ENCODE peak calls at places on chromosomes 13 and 19, in eight cellular contexts. E is ovary, Q is activated B cell treated with CpG ODN at 0.5 μM for 24 hours, K is GM20000, J is AG04450, O is foreskin fibroblast, B is HFF-Myc, T is left ventricle myocardium inferior. L is an unnamed sample.

GRCh38 chr13:36778083-36778671 is 40.8 kb upstream of the RFXAP start:
- DNase-seq in Q (no peak), T (no peak), O (peak; percentile 39), K (no peak), E (no peak), J (peak; percentile 81), B (no peak), L (no peak)

GRCh38 chr19:17081672-17082630 is 6.4 kb downstream of the MYO9B start:
- DNase-seq in O (no peak), E (no peak), K (no peak), T (peak; percentile 62), Q (no peak), J (no peak), B (no peak), L (no peak)

GRCh38 chr19:2988568-2988967 is 11.2 kb downstream of the TLE6 start:
- DNase-seq in K (no peak), O (no peak), T (no peak), J (no peak), E (no peak), Q (no peak), B (no peak), L (no peak)

GRCh38 chr13:102236830-102237621 is 164.8 kb downstream of the FGF14 start:
- DNase-seq in E (no peak), K (no peak), T (no peak), J (no peak), Q (no peak), B (no peak), O (no peak), L (no peak)

GRCh38 chr13:51212808-51213728 is 9.1 kb upstream of the FAM124A start:
- DNase-seq in E (no peak), K (no peak), B (no peak), T (no peak), J (no peak), O (no peak), Q (no peak), L (no peak)

GRCh38 chr13:24511019-24511823 is 1.4 kb downstream of the PARP4 start:
- DNase-seq in K (peak; percentile 73), Q (peak; percentile 27), T (no peak), O (peak; percentile 89), E (no peak), J (peak; percentile 60), B (peak; percentile 73), L (no peak)

GRCh38 chr13:67148219-67148583 is 81.9 kb downstream of the PCDH9 start:
- DNase-seq in Q (no peak), B (no peak), J (no peak), E (no peak), K (no peak), T (no peak), O (peak; percentile 60), L (no peak)

GRCh38 chr19:3479819-3480215 is 508 bp downstream of the SMIM24 start:
- DNase-seq in K (no peak), B (no peak), J (no peak), T (no peak), Q (no peak), O (no peak), E (no peak), L (no peak)

GRCh38 chr13:78608705-78609463 is 5.5 kb upstream of the POU4F1 start:
- DNase-seq in J (no peak), K (no peak), T (no peak), B (no peak), E (no peak), Q (no peak), O (peak; percentile 24), L (no peak)

GRCh38 chr13:90233933-90234672 is 1113.4 kb upstream of the MIR17HG start:
- DNase-seq in Q (no peak), T (no peak), O (no peak), E (no peak), B (no peak), K (no peak), J (no peak), L (no peak)

GRCh38 chr19:53977429-53977990 is 13.9 kb upstream of the CACNG6 start:
- DNase-seq in K (peak; percentile 73), B (peak; percentile 41), T (peak; percentile 61), J (peak; percentile 49), O (peak; percentile 89), Q (peak; percentile 27), E (peak; percentile 50), L (peak; percentile 37)

GRCh38 chr19:16268676-16269319 is 55.8 kb upstream of the KLF2 start:
- DNase-seq in E (no peak), T (no peak), J (no peak), K (no peak), O (no peak), Q (no peak), B (no peak), L (no peak)

GRCh38 chr13:99250977-99251825 is 7.0 kb downstream of the GPR18 start:
- DNase-seq in Q (no peak), B (no peak), K (no peak), T (no peak), J (no peak), O (no peak), E (no peak), L (no peak)

GRCh38 chr13:100673376-100673830 is 1.2 kb downstream of the TMTC4 start:
- DNase-seq in B (no peak), E (no peak), Q (peak; percentile 24), K (no peak), O (no peak), T (no peak), J (no peak), L (no peak)

GRCh38 chr13:94345374-94346195 is 133.9 kb downstream of the DCT start:
- DNase-seq in J (no peak), O (peak; percentile 71), B (peak; percentile 63), E (no peak), K (no peak), Q (no peak), T (no peak), L (no peak)

GRCh38 chr13:100306444-100306999 is 217.6 kb downstream of the PCCA start:
- DNase-seq in E (no peak), O (no peak), K (no peak), J (no peak), Q (no peak), T (no peak), B (no peak), L (no peak)

GRCh38 chr19:13906525-13906904 is 514 bp downstream of the CC2D1A start:
- DNase-seq in Q (no peak), T (no peak), K (peak; percentile 53), E (no peak), O (peak; percentile 38), J (no peak), B (no peak), L (no peak)
- TF ChIP-seq CTCF in Q (no peak), T (no peak), K (no peak), E (no peak), O (no peak), J (no peak), B (no peak), L (no peak)

DNA sequence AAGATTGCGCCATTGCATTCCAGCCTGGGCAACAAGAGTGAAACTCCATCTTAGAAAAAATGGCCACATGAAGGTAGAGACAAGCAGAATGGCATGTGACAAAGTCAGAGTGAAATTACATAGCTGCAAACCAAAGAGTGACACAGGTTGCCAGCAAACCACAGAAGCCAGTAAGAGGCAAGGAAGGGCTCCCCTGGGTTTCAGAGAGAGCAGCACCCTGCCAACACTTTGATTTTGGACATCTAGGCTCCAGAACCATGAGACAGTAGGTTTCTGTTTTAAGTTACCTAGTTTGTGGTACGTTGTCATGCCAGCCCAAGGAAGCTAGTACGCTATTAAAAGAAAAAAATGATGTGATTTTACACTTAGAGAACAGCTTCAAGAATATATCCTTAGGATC is 1.9 kb downstream of the NLRP4 start:
- DNase-seq in B (no peak), J (no peak), T (no peak), E (no peak), Q (no peak), O (no peak), K (no peak), L (no peak)
- TF ChIP-seq CTCF in B (no peak), J (no peak), T (no peak), E (no peak), Q (no peak), O (no peak), K (no peak), L (no peak)

GRCh38 chr13:26561636-26562537 is 4.4 kb downstream of the WASF3 start:
- DNase-seq in B (no peak), K (no peak), Q (no peak), J (peak; percentile 20), O (peak; percentile 66), T (no peak), E (no peak), L (no peak)
- TF ChIP-seq CTCF in B (no peak), K (no peak), Q (no peak), J (no peak), O (no peak), T (no peak), E (no peak), L (no peak)

GRCh38 chr19:50327013-50327412 is 2.2 kb downstream of the KCNC3 start:
- DNase-seq in T (no peak), K (peak; percentile 20), J (no peak), Q (no peak), O (no peak), E (no peak), B (no peak), L (no peak)

GRCh38 chr19:50327461-50328256 is 1.5 kb downstream of the KCNC3 start:
- DNase-seq in K (peak; percentile 10), O (no peak), T (no peak), J (no peak), B (no peak), Q (no peak), E (no peak), L (no peak)

GRCh38 chr19:50329146-50329925 is at the start of gene KCNC3:
- DNase-seq in O (peak; percentile 94), K (peak; percentile 100), E (peak; percentile 85), Q (peak; percentile 91), J (peak; percentile 59), T (peak; percentile 99), B (peak; percentile 52), L (peak; percentile 80)

GRCh38 chr19:50330365-50331078 is 1.3 kb upstream of the KCNC3 start:
- DNase-seq in O (peak; percentile 41), K (peak; percentile 92), E (peak; percentile 32), T (peak; percentile 83), Q (peak; percentile 87), B (no peak), J (no peak), L (no peak)

GRCh38 chr19:50328257-50329145 is 676 bp downstream of the KCNC3 start:
- DNase-seq in B (no peak), Q (peak; percentile 44), O (peak; percentile 27), K (peak; percentile 68), T (no peak), E (no peak), J (no peak), L (no peak)
- TF ChIP-seq CTCF in B (no peak), Q (no peak), O (no peak), K (peak; percentile 67), T (no peak), E (no peak), J (no peak), L (no peak)

GRCh38 chr13:111027481-111028439 is 87.3 kb upstream of the ARHGEF7 start:
- DNase-seq in E (no peak), Q (no peak), B (no peak), O (peak; percentile 30), T (no peak), J (no peak), K (no peak), L (no peak)
- TF ChIP-seq CTCF in E (no peak), Q (no peak), B (no peak), O (no peak), T (no peak), J (peak; percentile 21), K (no peak), L (no peak)

GRCh38 chr19:5349041-5349440 is 8.4 kb upstream of the PTPRS start:
- DNase-seq in B (no peak), O (no peak), Q (no peak), J (no peak), T (no peak), K (no peak), E (no peak), L (no peak)
- TF ChIP-seq CTCF in B (no peak), O (no peak), Q (no peak), J (no peak), T (no peak), K (no peak), E (no peak), L (no peak)